ENCODE peak calls at places on chromosome 6, in seven cellular contexts. J, N, G, U, A, X and S are unnamed samples.

GRCh38 chr6:51430610-51431009 is 611.9 kb downstream of the TFAP2B start:
- DNase-seq in J (no peak), N (no peak), G (no peak), U (no peak), A (no peak), X (no peak), S (no peak)

GRCh38 chr6:33375143-33375649 is 16.4 kb upstream of the KIFC1 start:
- DNase-seq in J (no peak), N (peak), G (peak), U (no peak), A (peak), X (peak), S (no peak)

GRCh38 chr6:35343092-35343834 is 905 bp downstream of the PPARD start:
- DNase-seq in J (no peak), N (peak), G (no peak), U (no peak), A (peak), X (peak), S (peak)

GRCh38 chr6:39266375-39266774 is 37.1 kb upstream of the KCNK5 start:
- DNase-seq in J (no peak), N (no peak), G (no peak), U (no peak), A (no peak), X (no peak), S (no peak)

GRCh38 chr6:41214559-41215238 is 13.4 kb upstream of the TREML4 start:
- DNase-seq in J (no peak), N (no peak), G (no peak), U (no peak), A (no peak), X (no peak), S (no peak)

GRCh38 chr6:96899019-96899418 is 1.3 kb upstream of the NDUFAF4 start:
- DNase-seq in J (no peak), N (peak), G (peak), U (no peak), A (peak), X (peak), S (no peak)

GRCh38 chr6:3738381-3739131 is 13.0 kb downstream of the PXDC1 start:
- DNase-seq in J (no peak), N (no peak), G (no peak), U (no peak), A (peak), X (no peak), S (no peak)

GRCh38 chr6:7841781-7842468 is 68.7 kb downstream of the TXNDC5 start:
- DNase-seq in J (no peak), N (peak), G (no peak), U (no peak), A (no peak), X (peak), S (no peak)

GRCh38 chr6:126804255-126805064 is 314.0 kb upstream of the RSPO3 start:
- DNase-seq in J (no peak), N (peak), G (peak), U (no peak), A (peak), X (peak), S (no peak)

GRCh38 chr6:119318176-119318575 is 31.4 kb downstream of the MAN1A1 start:
- DNase-seq in J (no peak), N (no peak), G (no peak), U (no peak), A (no peak), X (no peak), S (no peak)

GRCh38 chr6:129501401-129502051 is 208.5 kb downstream of the ARHGAP18 start:
- DNase-seq in J (no peak), N (peak), G (peak), U (no peak), A (peak), X (peak), S (peak)

GRCh38 chr6:31070711-31071197 is 41.6 kb downstream of the C6orf15 start:
- DNase-seq in J (no peak), N (peak), G (peak), U (no peak), A (peak), X (peak), S (no peak)

GRCh38 chr6:169165561-169166300 is 87.9 kb downstream of the THBS2 start:
- DNase-seq in J (no peak), N (peak), G (no peak), U (no peak), A (no peak), X (peak), S (no peak)

GRCh38 chr6:151436300-151436699 is 15.6 kb downstream of the RMND1 start:
- DNase-seq in J (no peak), N (no peak), G (no peak), U (no peak), A (no peak), X (no peak), S (no peak)

GRCh38 chr6:106748547-106749207 is 119.3 kb downstream of the QRSL1 start:
- DNase-seq in J (no peak), N (no peak), G (no peak), U (no peak), A (no peak), X (no peak), S (no peak)

GRCh38 chr6:87710090-87710489 is 8.1 kb upstream of the AKIRIN2 start:
- DNase-seq in J (no peak), N (no peak), G (no peak), U (no peak), A (no peak), X (no peak), S (peak)

GRCh38 chr6:29419516-29419915 is 4.8 kb downstream of the OR12D1 start:
- DNase-seq in J (no peak), N (peak), G (no peak), U (no peak), A (no peak), X (no peak), S (no peak)

DNA sequence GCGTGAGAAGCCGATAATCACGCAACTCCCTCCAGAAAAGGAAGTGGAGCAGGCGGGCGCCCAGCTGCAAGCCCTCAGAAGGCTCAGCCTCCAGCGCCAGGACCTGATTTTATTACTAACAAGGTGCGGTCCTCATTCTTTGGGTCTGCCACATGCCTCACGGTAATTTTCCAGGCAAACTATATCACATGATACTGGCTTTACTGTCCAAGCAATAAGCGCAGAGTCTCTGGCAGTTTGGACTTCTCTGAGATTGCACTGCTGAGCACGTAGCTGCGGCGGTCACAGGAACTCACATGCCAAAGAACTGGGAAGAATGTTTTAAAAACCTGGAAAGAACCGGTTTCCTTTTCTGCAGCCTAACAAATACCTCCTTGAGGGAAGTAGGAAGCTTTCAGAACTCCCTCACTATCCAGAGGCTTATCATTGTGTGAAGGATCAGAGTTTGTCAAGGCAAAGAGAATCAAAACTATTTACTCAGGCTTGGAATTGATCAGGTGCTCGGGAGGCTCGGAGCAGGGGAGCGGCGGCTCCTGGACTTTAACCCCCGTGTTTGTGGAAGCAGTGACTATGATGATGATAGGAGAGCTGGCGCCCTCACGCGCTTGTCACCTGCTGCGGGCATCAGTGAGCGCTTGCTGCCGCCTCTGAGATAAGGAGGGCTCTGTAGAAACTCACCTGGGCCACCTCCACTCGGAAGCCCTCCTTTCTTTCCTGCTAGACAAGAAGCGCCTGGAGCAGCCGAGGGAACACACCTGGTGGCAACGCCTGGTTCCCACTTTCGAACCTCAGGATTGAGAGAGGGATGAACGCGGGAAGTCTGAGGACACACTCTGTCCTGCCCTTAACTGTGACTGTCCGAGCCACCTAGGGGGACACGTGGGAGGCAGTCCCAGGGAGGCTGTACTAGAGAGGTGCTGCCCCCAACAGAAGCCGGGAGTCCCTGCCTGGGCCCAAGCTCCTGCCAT is 27.2 kb upstream of the SYNJ2 start:
- DNase-seq in J (no peak), N (peak), G (no peak), U (no peak), A (peak), X (peak), S (no peak)
- TF ChIP-seq CTCF in J (no peak), N (no peak), G (no peak), U (no peak), A (no peak), X (no peak), S (no peak)

DNA sequence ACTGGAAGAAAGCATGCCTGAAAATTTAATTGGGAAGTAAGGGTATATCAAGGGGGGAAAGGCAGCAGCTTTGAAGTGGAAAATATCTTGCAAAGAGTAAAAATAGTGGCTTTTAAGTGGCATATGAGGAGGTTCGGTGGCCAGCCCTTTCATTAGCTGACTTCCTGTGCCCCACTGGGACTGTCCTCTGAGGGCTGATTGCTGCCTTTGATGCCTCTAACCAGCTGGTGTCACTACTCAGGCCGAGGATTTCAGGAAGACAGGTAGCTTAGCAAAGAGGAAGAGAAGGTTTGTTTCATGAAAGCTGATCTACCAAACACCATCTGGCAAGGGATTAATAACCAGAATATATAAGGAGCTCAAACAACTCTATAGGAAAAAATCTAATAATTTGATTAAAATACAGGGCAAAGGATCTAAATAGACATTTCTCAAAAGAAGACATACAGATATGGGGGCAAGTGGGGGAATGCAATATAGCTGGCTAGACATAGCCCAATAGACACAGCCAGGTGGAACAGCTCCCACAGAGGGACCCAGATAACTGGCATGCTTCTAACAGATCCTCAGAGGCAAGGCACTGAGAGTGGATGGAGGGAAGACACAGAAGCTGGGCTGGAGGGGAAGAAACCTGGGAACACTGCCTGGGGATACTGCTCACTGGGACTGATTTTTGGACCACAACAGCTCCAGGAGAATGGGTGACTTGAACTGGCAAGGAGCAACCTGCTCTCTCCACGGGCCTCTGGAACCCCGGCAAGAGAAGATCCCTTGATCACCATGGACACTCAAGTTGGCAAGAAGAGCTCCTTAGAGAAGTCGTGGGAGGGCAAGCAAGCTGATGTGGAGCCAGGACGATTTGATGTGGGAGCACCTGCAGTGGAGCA is 33.2 kb downstream of the CCN2 start:
- DNase-seq in J (no peak), N (no peak), G (no peak), U (no peak), A (no peak), X (no peak), S (no peak)
- TF ChIP-seq CTCF in J (no peak), N (no peak), G (no peak), U (no peak), A (no peak), X (no peak), S (no peak)

GRCh38 chr6:90368001-90368400 is 71.4 kb upstream of the BACH2 start:
- DNase-seq in J (no peak), N (no peak), G (no peak), U (no peak), A (no peak), X (no peak), S (no peak)

GRCh38 chr6:90370493-90370959 is 73.9 kb upstream of the BACH2 start:
- DNase-seq in J (no peak), N (no peak), G (no peak), U (no peak), A (no peak), X (peak), S (no peak)

GRCh38 chr6:90369024-90369519 is 72.4 kb upstream of the BACH2 start:
- DNase-seq in J (no peak), N (peak), G (peak), U (no peak), A (peak), X (peak), S (no peak)

GRCh38 chr6:90368601-90369000 is 72.0 kb upstream of the BACH2 start:
- DNase-seq in J (no peak), N (no peak), G (peak), U (no peak), A (peak), X (peak), S (no peak)

GRCh38 chr6:90369651-90370050 is 73.0 kb upstream of the BACH2 start:
- DNase-seq in J (no peak), N (no peak), G (no peak), U (no peak), A (no peak), X (no peak), S (no peak)
- TF ChIP-seq CTCF in J (no peak), N (no peak), G (no peak), U (no peak), A (no peak), X (no peak), S (no peak)

GRCh38 chr6:44222486-44222986 is 859 bp upstream of the SLC29A1 start:
- DNase-seq in J (no peak), N (no peak), G (no peak), U (no peak), A (no peak), X (no peak), S (no peak)

GRCh38 chr6:44224154-44224977 is 971 bp downstream of the SLC29A1 start:
- DNase-seq in J (no peak), N (peak), G (no peak), U (no peak), A (no peak), X (no peak), S (no peak)

GRCh38 chr6:44222987-44223470 is 366 bp upstream of the SLC29A1 start:
- DNase-seq in J (no peak), N (no peak), G (no peak), U (no peak), A (no peak), X (no peak), S (no peak)

GRCh38 chr6:44224978-44225330 is 1.6 kb downstream of the SLC29A1 start:
- DNase-seq in J (no peak), N (no peak), G (no peak), U (no peak), A (no peak), X (no peak), S (no peak)

DNA sequence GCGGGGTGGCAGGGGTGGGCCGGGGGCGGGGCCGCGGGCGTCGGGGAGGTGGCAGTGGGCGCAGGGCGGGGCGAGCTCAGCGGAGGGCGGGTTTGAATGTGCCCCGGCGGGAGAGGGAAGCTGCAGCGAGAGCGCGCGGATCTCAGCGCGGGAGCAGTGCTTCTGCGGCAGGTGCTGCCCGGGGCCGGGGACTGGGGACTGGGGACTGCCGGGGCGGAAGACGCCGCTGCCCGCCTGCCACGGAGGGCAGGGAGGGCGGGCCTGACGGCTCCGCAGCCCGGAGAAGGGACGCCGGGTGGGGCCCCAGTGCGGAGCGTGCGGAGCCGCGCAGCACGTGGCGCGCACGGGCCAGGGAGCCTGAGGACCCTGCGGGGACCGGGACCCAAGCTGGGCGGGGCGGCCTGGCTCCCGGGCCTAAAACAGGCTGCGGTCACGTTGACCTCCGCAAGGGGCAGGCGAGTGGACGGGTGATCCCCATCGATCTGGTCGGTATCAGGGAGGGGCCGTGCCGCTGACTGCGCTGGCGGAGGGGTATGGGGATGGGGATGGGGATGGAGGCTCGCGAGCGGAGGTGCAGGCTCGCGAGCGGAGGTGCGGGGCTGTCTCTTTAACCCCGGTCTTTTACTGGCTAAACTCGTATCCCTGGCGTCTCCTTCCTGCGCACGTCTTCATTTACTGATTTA is at the start of gene SLC29A1:
- DNase-seq in J (peak), N (peak), G (no peak), U (peak), A (peak), X (no peak), S (no peak)
- TF ChIP-seq CTCF in J (no peak), N (no peak), G (peak), U (no peak), A (no peak), X (peak), S (peak)

DNA sequence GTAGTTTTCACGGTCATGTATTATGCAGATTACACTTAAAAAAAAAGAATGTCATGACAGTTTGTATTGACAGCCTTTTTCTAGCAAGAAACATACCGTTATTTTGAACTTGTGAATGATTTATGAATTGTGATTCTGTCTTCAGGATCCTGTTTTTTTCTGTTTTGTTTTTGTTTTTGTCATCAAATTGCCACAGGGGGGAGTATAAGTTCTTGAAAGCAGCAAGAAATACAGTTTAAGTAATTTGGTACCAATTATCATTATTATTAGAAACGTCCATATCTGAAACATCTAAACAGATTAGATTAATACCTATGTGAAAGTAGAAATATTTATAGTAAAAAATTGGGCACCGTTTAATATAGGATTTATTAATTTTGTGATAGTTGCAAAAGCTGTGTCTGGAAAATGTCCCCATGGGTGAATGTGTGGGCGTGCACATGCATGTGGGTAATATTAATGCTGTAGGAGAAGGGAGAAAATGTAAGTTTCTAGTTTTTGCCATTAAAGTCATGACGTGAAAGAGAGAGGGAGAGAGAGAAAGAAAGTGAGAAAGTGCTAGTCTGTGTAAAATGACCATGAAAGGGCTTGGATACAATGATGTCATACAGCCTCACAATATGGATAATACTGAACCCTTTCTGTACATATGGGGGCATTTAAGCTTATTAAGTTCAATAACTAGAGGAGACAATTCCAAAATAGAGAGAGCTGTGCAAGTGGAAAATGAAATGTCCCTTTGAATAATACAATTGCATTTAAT is 9.4 kb upstream of the CCN2 start:
- DNase-seq in J (no peak), N (peak), G (no peak), U (no peak), A (no peak), X (peak), S (no peak)
- TF ChIP-seq CTCF in J (no peak), N (peak), G (peak), U (no peak), A (no peak), X (peak), S (no peak)

GRCh38 chr6:111870054-111870750 is 3.0 kb downstream of the FYN start:
- DNase-seq in J (no peak), N (no peak), G (no peak), U (no peak), A (no peak), X (no peak), S (no peak)
- TF ChIP-seq CTCF in J (no peak), N (no peak), G (no peak), U (no peak), A (no peak), X (no peak), S (no peak)

DNA sequence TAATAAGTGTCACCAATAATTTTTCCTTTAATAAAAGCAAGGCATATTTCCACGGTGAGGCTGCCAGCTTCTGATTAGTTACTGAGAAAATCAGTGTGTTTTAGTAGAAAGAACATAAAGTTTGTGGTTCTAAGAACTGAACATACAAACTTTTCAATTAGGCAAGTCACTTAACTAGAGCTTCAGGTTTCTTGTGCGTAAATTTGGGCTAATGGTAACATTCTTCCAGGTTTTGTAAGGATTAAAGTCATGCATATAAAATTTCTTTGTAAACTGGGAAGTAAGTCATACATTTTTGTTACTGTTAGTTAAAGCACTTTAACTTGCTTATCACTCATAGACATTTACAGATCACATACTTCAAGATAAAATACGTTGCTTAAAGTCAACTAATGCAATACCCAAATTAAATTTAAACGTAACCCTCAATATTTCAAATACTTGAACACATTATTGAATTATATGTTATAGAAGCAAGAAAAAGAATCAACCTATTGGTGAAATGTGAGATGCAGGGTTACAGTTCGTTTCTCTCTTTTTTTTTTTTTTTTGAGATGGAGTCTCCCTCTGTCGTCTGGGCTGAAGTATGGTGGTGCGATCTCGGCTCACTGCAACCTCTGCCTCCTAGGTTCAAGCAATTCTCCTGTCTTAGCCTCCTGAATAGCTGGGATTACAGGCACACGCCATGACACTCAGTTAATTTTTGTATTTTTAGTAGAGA is 327.3 kb upstream of the NOX3 start:
- DNase-seq in J (no peak), N (peak), G (peak), U (no peak), A (no peak), X (peak), S (no peak)
- TF ChIP-seq CTCF in J (no peak), N (no peak), G (no peak), U (no peak), A (no peak), X (no peak), S (no peak)